ENCODE peak calls at places on chromosomes 12 and 14, in ten cellular contexts. E, Q, S, M, A, C, T, H, W and N are unnamed samples.

GRCh38 chr12:31732926-31733548 is 4.2 kb upstream of the AMN1 start:
- DNase-seq in E (no peak), S (peak), H (no peak), M (no peak), C (no peak), A (no peak), Q (no peak), T (no peak), W (no peak), N (no peak)

GRCh38 chr14:95784137-95784536 is 70.2 kb upstream of the TCL1A start:
- DNase-seq in W (no peak), T (peak), H (no peak), Q (peak), C (peak), S (peak), A (no peak), E (no peak), M (no peak), N (peak)

GRCh38 chr12:84689638-84690037 is 223.0 kb downstream of the SLC6A15 start:
- DNase-seq in M (no peak), A (no peak), H (no peak), T (peak), S (no peak), Q (no peak), W (no peak), E (no peak), C (no peak), N (no peak)

GRCh38 chr14:73738518-73739173 is 24.5 kb upstream of the PNMA1 start:
- DNase-seq in S (no peak), M (no peak), T (no peak), H (no peak), C (no peak), E (no peak), Q (no peak), A (no peak), W (no peak), N (no peak)

GRCh38 chr12:42281281-42281680 is 43.2 kb upstream of the YAF2 start:
- DNase-seq in A (no peak), S (no peak), E (no peak), T (no peak), Q (no peak), M (no peak), H (no peak), C (no peak), W (no peak), N (no peak)

GRCh38 chr12:57835366-57836288 is 10.9 kb downstream of the CTDSP2 start:
- DNase-seq in W (no peak), E (no peak), Q (no peak), M (no peak), A (no peak), C (no peak), H (no peak), S (no peak), T (no peak), N (no peak)

GRCh38 chr12:82414926-82415325 is 56.6 kb downstream of the METTL25 start:
- DNase-seq in S (peak), E (no peak), T (no peak), M (no peak), A (no peak), C (no peak), Q (no peak), W (no peak), H (no peak), N (no peak)

GRCh38 chr12:13564266-13564810 is 367.8 kb downstream of the EMP1 start:
- DNase-seq in C (no peak), Q (no peak), T (no peak), M (no peak), E (no peak), H (no peak), W (no peak), S (no peak), A (no peak), N (no peak)

GRCh38 chr12:43832506-43833168 is 3.2 kb upstream of the TMEM117 start:
- DNase-seq in W (no peak), H (no peak), C (no peak), S (no peak), E (no peak), T (no peak), M (no peak), A (no peak), Q (no peak), N (no peak)

GRCh38 chr12:121205491-121205890 is 4.4 kb upstream of the P2RX4 start:
- DNase-seq in T (no peak), Q (no peak), E (no peak), M (no peak), C (no peak), H (no peak), W (no peak), S (no peak), A (no peak), N (no peak)

GRCh38 chr14:73238262-73238852 is 1.1 kb downstream of the PAPLN start:
- DNase-seq in E (no peak), T (no peak), Q (no peak), S (peak), M (no peak), C (no peak), W (no peak), A (no peak), H (peak), N (no peak)

GRCh38 chr14:23164250-23164649 is 19.2 kb downstream of the SLC7A8 start:
- DNase-seq in T (no peak), Q (no peak), A (no peak), S (no peak), C (no peak), E (peak), W (no peak), H (no peak), M (peak), N (no peak)

GRCh38 chr14:74275265-74275841 is 27.4 kb downstream of the ABCD4 start:
- DNase-seq in M (no peak), S (peak), A (no peak), W (no peak), E (no peak), Q (peak), H (no peak), T (no peak), C (no peak), N (no peak)

GRCh38 chr12:70427611-70428010 is 61.5 kb downstream of the KCNMB4 start:
- DNase-seq in H (no peak), T (no peak), Q (no peak), W (no peak), S (no peak), C (no peak), M (no peak), E (no peak), A (no peak), N (no peak)

GRCh38 chr12:93379432-93380308 is 1.9 kb downstream of the NUDT4 start:
- DNase-seq in M (no peak), A (no peak), W (no peak), H (no peak), S (peak), T (peak), Q (no peak), C (no peak), E (no peak), N (no peak)

GRCh38 chr12:12537421-12537820 is 25.2 kb downstream of the DUSP16 start:
- DNase-seq in T (no peak), H (no peak), C (no peak), E (no peak), A (no peak), W (no peak), S (no peak), Q (no peak), M (no peak), N (no peak)

GRCh38 chr12:60269611-60270269 is 673.9 kb downstream of the SLC16A7 start:
- DNase-seq in M (no peak), E (no peak), S (no peak), H (no peak), T (no peak), W (no peak), Q (no peak), A (no peak), C (no peak), N (no peak)

GRCh38 chr14:95597784-95598204 is 62.9 kb downstream of the GLRX5 start:
- DNase-seq in Q (no peak), E (no peak), W (no peak), T (no peak), A (no peak), H (no peak), M (no peak), C (peak), S (no peak), N (peak)

GRCh38 chr12:64004639-64005038 is 160.1 kb downstream of the SRGAP1 start:
- DNase-seq in S (peak), E (no peak), M (no peak), W (no peak), A (no peak), T (no peak), H (no peak), Q (no peak), C (no peak), N (no peak)

GRCh38 chr12:12017798-12018197 is 52.9 kb upstream of the BCL2L14 start:
- DNase-seq in T (no peak), C (no peak), E (no peak), Q (no peak), H (no peak), M (no peak), A (no peak), W (no peak), S (no peak), N (no peak)

GRCh38 chr14:79878785-79879184 is 332.5 kb downstream of the DIO2 start:
- DNase-seq in H (no peak), W (no peak), E (no peak), T (no peak), M (no peak), S (no peak), A (no peak), Q (no peak), C (no peak), N (no peak)

GRCh38 chr12:96907681-96908163 is 665 bp downstream of the NEDD1 start:
- DNase-seq in C (peak), W (peak), H (no peak), S (peak), T (peak), A (no peak), Q (peak), M (no peak), E (peak), N (no peak)

GRCh38 chr14:32450919-32451675 is 122.0 kb downstream of the AKAP6 start:
- DNase-seq in S (no peak), T (no peak), A (no peak), C (no peak), E (no peak), Q (no peak), W (no peak), M (no peak), H (no peak), N (no peak)

GRCh38 chr14:22427771-22428228 is 161.2 kb downstream of the DAD1 start:
- DNase-seq in A (no peak), E (peak), C (no peak), S (peak), W (peak), M (no peak), T (peak), Q (no peak), H (no peak), N (no peak)

GRCh38 chr14:20986811-20987210 is 3.0 kb upstream of the METTL17 start:
- DNase-seq in T (no peak), M (no peak), Q (peak), W (peak), H (no peak), E (no peak), S (peak), C (no peak), A (no peak), N (no peak)

GRCh38 chr14:105007593-105008264 is 13.2 kb downstream of the CDCA4 start:
- DNase-seq in E (no peak), M (no peak), C (no peak), S (no peak), A (no peak), Q (no peak), T (no peak), W (no peak), H (no peak), N (no peak)

GRCh38 chr14:94412671-94413638 is 24.6 kb upstream of the SERPINA1 start:
- DNase-seq in M (peak), E (no peak), S (no peak), T (peak), Q (no peak), W (no peak), A (no peak), H (no peak), C (no peak), N (no peak)

GRCh38 chr12:120489018-120489417 is 6.9 kb upstream of the DYNLL1 start:
- DNase-seq in T (peak), S (no peak), H (no peak), M (no peak), Q (no peak), A (no peak), W (no peak), C (no peak), E (no peak), N (no peak)

GRCh38 chr14:91252901-91253794 is 8.6 kb upstream of the GPR68 start:
- DNase-seq in S (no peak), C (peak), M (peak), A (no peak), T (peak), E (no peak), Q (no peak), H (no peak), W (no peak), N (no peak)

GRCh38 chr14:77098470-77099353 is 654 bp downstream of the CIPC start:
- DNase-seq in W (peak), H (peak), Q (peak), M (peak), C (no peak), S (no peak), E (peak), T (peak), A (peak), N (peak)

GRCh38 chr12:27623645-27624044 is 72.6 kb upstream of the REP15 start:
- DNase-seq in Q (no peak), M (no peak), S (peak), A (no peak), H (no peak), W (no peak), C (no peak), E (no peak), T (no peak), N (no peak)

GRCh38 chr14:75794615-75795038 is 133.6 kb downstream of the TTLL5 start:
- DNase-seq in W (no peak), S (peak), A (no peak), E (no peak), H (no peak), C (no peak), T (no peak), M (no peak), Q (no peak), N (no peak)

GRCh38 chr14:73784065-73784987 is 67.3 kb upstream of the PTGR2 start:
- DNase-seq in C (no peak), S (peak), T (peak), Q (no peak), M (peak), A (no peak), H (no peak), E (peak), W (no peak), N (no peak)

GRCh38 chr12:47817272-47818006 is 2.3 kb downstream of the HDAC7 start:
- DNase-seq in W (no peak), M (no peak), H (no peak), Q (no peak), T (no peak), E (no peak), S (no peak), C (no peak), A (no peak), N (no peak)

GRCh38 chr14:57179273-57179672 is 89.4 kb downstream of the EXOC5 start:
- DNase-seq in H (no peak), W (no peak), C (no peak), M (no peak), T (no peak), E (no peak), Q (no peak), S (no peak), A (no peak), N (no peak)

GRCh38 chr14:94769413-94770250 is at the start of gene GSC:
- DNase-seq in W (peak), S (peak), E (peak), M (peak), Q (peak), A (peak), C (no peak), T (peak), H (no peak), N (peak)

GRCh38 chr12:23640754-23641153 is 308.7 kb downstream of the SOX5 start:
- DNase-seq in M (no peak), A (no peak), W (no peak), T (peak), Q (no peak), H (no peak), E (no peak), S (no peak), C (no peak), N (no peak)

GRCh38 chr12:114918535-114919233 is 234.7 kb upstream of the TBX3 start:
- DNase-seq in M (no peak), E (no peak), H (no peak), S (peak), Q (no peak), C (no peak), A (no peak), T (peak), W (no peak), N (no peak)

GRCh38 chr14:35213869-35214387 is 78.3 kb upstream of the PSMA6 start:
- DNase-seq in C (no peak), W (no peak), A (no peak), E (no peak), T (no peak), S (peak), H (no peak), M (no peak), Q (no peak), N (no peak)

GRCh38 chr14:35212471-35213142 is 79.6 kb upstream of the PSMA6 start:
- DNase-seq in E (no peak), C (no peak), T (no peak), W (no peak), Q (no peak), A (no peak), M (no peak), S (no peak), H (no peak), N (no peak)

GRCh38 chr14:35218963-35219362 is 73.2 kb upstream of the PSMA6 start:
- DNase-seq in H (no peak), A (no peak), C (no peak), E (no peak), Q (no peak), S (no peak), M (no peak), T (no peak), W (no peak), N (no peak)

GRCh38 chr14:35213143-35213788 is 78.9 kb upstream of the PSMA6 start:
- DNase-seq in E (no peak), M (no peak), Q (no peak), W (no peak), H (no peak), T (no peak), S (no peak), A (no peak), C (no peak), N (no peak)

GRCh38 chr14:35215110-35215872 is 76.9 kb upstream of the PSMA6 start:
- DNase-seq in H (no peak), C (peak), A (no peak), T (peak), M (no peak), W (peak), Q (peak), E (no peak), S (peak), N (no peak)
- TF ChIP-seq CTCF in H (no peak), C (peak), A (peak), T (peak), M (no peak), W (peak), Q (peak), E (no peak), S (peak), N (no peak)

GRCh38 chr12:100984821-100985220 is 190.2 kb downstream of the ANO4 start:
- DNase-seq in A (no peak), Q (no peak), T (no peak), S (no peak), W (no peak), H (no peak), E (no peak), M (no peak), C (no peak), N (no peak)

GRCh38 chr12:100982511-100983183 is 188.1 kb downstream of the ANO4 start:
- DNase-seq in H (no peak), C (no peak), A (no peak), T (peak), W (no peak), S (no peak), E (no peak), Q (no peak), M (no peak), N (no peak)

GRCh38 chr12:100988278-100988625 is 193.7 kb downstream of the ANO4 start:
- DNase-seq in M (no peak), W (no peak), T (no peak), A (no peak), H (no peak), E (no peak), S (no peak), Q (no peak), C (no peak), N (no peak)

GRCh38 chr12:100987552-100988277 is 193.1 kb downstream of the ANO4 start:
- DNase-seq in T (peak), A (no peak), M (no peak), S (peak), E (peak), Q (no peak), W (no peak), H (no peak), C (peak), N (no peak)

GRCh38 chr12:100986595-100987547 is 192.3 kb downstream of the ANO4 start:
- DNase-seq in H (no peak), E (no peak), A (no peak), T (no peak), C (no peak), S (peak), M (no peak), W (no peak), Q (no peak), N (no peak)
- TF ChIP-seq CTCF in H (no peak), E (no peak), A (no peak), T (no peak), C (no peak), S (no peak), M (no peak), W (no peak), Q (no peak), N (no peak)

DNA sequence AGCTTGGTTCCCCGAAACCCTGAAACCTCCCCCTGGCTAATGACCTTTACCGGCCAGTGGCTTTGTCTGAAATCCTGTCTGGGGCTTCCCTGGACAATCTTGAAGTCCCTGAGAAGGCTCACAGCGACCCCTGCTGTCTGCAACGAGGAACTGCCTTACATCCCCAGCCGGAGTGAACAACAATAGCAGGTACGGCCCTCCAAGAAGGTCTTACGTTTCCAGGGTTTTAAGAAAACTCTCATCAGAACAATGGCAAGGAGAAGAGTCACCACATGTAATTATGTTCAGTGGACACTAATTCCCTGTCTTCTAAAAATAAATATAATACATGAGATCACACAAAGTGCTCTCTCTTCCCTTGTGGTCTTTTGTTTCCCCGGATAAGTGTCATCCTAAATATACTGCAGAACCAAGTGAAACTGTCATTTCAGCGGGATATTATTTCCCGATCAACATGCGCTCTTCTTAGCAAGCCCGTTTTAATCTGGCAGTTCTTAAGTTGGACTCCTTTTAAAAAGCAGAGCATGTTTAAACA is 53.3 kb downstream of the RBM19 start:
- DNase-seq in H (no peak), A (no peak), Q (peak), S (peak), W (peak), C (peak), E (peak), T (peak), M (peak), N (peak)
- TF ChIP-seq CTCF in H (peak), A (peak), Q (peak), S (peak), W (peak), C (peak), E (peak), T (peak), M (no peak), N (peak)

DNA sequence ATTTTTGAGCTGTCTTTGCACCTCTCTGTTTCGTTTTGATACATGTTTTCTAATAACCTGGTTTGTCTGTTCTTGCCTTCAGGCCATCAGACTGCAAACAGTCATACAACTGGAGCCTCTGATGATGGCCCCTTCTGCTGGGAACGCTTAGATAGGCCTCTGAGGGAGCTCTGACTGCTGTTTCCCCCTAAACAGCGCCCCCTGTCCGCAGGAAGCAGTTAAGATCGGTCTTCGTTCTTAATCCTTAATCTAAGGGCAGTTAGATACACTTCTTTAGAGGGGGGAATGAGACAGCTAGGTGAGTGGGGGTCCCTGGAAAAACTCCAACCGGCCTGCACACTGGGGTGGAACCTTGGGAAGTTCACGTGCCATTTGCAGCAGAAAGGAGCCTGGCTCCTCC is 1338.8 kb upstream of the SEL1L start:
- DNase-seq in E (no peak), A (no peak), C (no peak), Q (no peak), W (no peak), H (no peak), T (no peak), S (no peak), M (no peak), N (no peak)
- TF ChIP-seq CTCF in E (no peak), A (no peak), C (no peak), Q (no peak), W (no peak), H (no peak), T (no peak), S (no peak), M (no peak), N (no peak)